ENCODE peak calls at places on chromosomes 6 and 20, in seven cellular contexts. J is HCT116, Z is heart right ventricle, U is lower lobe of right lung, L is kidney, F is AG04449, H is foreskin fibroblast. W is an unnamed sample.

GRCh38 chr20:37526839-37527637 is 638 bp downstream of the BLCAP start:
- DNase-seq in J (no peak), Z (peak), U (no peak), L (no peak), F (no peak), H (peak), W (no peak)

GRCh38 chr6:16903470-16903869 is 142.2 kb upstream of the ATXN1 start:
- DNase-seq in J (no peak), Z (no peak), U (no peak), L (no peak), F (no peak), H (peak), W (peak)

GRCh38 chr20:10636326-10636818 is 37.4 kb downstream of the JAG1 start:
- DNase-seq in J (no peak), Z (peak), U (no peak), L (peak), F (no peak), H (peak), W (peak)

GRCh38 chr6:16519265-16520242 is 241.7 kb downstream of the ATXN1 start:
- DNase-seq in J (no peak), Z (no peak), U (no peak), L (no peak), F (no peak), H (no peak), W (no peak)

GRCh38 chr20:46631212-46631869 is 19.9 kb downstream of the SLC13A3 start:
- DNase-seq in J (no peak), Z (no peak), U (peak), L (no peak), F (no peak), H (peak), W (no peak)

GRCh38 chr6:118869350-118869749 is 24.6 kb upstream of the ASF1A start:
- DNase-seq in J (no peak), Z (no peak), U (no peak), L (no peak), F (no peak), H (peak), W (no peak)

GRCh38 chr6:100062621-100063020 is 68.6 kb upstream of the MCHR2 start:
- DNase-seq in J (no peak), Z (no peak), U (no peak), L (no peak), F (no peak), H (no peak), W (no peak)

GRCh38 chr6:38391909-38392614 is 247.7 kb downstream of the BTBD9 start:
- DNase-seq in J (no peak), Z (no peak), U (no peak), L (no peak), F (no peak), H (peak), W (no peak)

GRCh38 chr6:167589615-167589940 is 237.1 kb upstream of the AFDN start:
- DNase-seq in J (no peak), Z (no peak), U (no peak), L (no peak), F (no peak), H (no peak), W (no peak)

GRCh38 chr6:77015350-77015749 is 447.9 kb downstream of the HTR1B start:
- DNase-seq in J (no peak), Z (no peak), U (no peak), L (no peak), F (peak), H (peak), W (no peak)

DNA sequence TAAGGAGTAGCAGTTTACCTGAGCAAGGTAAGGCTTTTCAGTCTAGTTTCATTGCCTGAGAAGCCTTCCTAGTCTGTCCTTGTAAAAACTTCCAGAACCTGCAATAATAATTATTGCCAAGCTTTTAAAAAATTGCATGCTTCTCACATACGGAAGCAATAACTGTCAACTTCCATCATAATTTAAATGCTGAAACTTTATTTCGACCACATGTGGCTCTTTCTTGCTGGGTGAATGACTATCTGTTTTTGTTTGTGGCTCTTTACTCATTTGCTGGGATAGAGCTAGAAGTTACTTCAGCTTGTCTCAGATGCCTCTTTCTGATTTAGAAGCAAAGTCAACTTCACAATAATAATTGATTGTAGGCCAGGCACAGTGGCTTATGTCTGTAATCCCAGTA is 95.9 kb upstream of the COL21A1 start:
- DNase-seq in J (no peak), Z (no peak), U (no peak), L (no peak), F (no peak), H (peak), W (no peak)
- H3K4me3 ChIP-seq in J (no peak), Z (no peak), U (no peak), L (no peak), F (no peak), H (no peak), W (no peak)

DNA sequence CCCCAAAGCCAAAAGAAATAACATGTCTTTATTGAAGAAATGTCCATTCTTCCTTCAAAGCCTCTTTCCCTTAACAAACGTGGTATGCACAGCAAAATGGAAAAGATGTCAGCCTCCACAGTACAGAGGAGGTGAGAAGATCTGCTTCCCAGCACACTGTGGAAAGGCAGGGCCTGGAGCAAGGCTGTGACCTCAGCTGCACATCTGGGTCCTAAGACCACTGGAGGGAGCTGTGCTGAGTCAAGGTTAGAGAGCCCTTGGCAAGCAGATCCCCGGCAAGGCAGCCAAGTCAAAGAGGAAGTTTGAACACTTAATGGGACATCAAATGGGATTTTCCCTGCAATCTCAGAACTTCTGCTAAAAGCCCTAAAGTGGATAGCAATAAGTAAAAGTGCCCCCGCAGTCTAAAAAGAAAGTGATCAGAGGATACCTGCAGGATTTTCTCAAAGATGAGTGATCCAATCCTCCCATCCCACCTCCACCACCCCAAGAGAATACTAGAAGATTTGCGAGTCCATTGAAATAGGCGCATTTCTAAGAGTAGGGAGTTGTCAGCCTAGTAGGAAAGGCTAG is 39.4 kb downstream of the UNC5CL start:
- DNase-seq in J (peak), Z (peak), U (peak), L (no peak), F (no peak), H (peak), W (no peak)
- H3K4me3 ChIP-seq in J (no peak), Z (no peak), U (no peak), L (no peak), F (no peak), H (no peak), W (no peak)

GRCh38 chr6:90294614-90294988 is 2.0 kb downstream of the BACH2 start:
- DNase-seq in J (no peak), Z (no peak), U (no peak), L (no peak), F (no peak), H (no peak), W (no peak)

GRCh38 chr6:90295854-90296345 is 743 bp downstream of the BACH2 start:
- DNase-seq in J (no peak), Z (peak), U (peak), L (peak), F (no peak), H (peak), W (peak)

GRCh38 chr6:90294989-90295853 is 1.4 kb downstream of the BACH2 start:
- DNase-seq in J (no peak), Z (peak), U (peak), L (peak), F (no peak), H (peak), W (peak)

GRCh38 chr6:90293319-90293937 is 3.2 kb downstream of the BACH2 start:
- DNase-seq in J (no peak), Z (no peak), U (no peak), L (no peak), F (no peak), H (peak), W (no peak)

DNA sequence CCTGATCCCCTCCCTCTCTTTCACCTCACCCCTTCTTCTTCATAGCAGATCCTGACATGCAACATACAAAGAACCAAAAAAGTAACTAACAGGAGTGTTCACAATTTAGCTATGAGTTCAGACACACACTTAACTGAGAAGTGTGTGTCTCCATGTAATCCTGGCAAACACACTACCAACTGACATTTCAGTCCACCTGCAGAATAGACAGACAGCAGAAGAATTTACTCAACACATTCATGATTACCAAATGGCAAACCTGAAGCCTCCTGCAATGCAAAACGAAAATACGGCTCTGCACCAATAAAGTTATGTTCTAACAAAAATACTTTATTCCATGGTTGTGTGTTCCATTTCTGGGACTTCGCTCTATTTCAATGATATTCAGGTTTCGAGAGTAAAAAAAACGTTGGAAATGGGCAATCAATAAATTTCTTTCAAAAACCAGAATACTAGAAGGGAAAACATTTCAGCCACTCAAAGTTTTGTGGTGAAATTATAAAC is 2.6 kb downstream of the BACH2 start:
- DNase-seq in J (no peak), Z (no peak), U (no peak), L (no peak), F (no peak), H (no peak), W (no peak)
- H3K4me3 ChIP-seq in J (no peak), Z (no peak), U (peak), L (no peak), F (no peak), H (no peak), W (no peak)

DNA sequence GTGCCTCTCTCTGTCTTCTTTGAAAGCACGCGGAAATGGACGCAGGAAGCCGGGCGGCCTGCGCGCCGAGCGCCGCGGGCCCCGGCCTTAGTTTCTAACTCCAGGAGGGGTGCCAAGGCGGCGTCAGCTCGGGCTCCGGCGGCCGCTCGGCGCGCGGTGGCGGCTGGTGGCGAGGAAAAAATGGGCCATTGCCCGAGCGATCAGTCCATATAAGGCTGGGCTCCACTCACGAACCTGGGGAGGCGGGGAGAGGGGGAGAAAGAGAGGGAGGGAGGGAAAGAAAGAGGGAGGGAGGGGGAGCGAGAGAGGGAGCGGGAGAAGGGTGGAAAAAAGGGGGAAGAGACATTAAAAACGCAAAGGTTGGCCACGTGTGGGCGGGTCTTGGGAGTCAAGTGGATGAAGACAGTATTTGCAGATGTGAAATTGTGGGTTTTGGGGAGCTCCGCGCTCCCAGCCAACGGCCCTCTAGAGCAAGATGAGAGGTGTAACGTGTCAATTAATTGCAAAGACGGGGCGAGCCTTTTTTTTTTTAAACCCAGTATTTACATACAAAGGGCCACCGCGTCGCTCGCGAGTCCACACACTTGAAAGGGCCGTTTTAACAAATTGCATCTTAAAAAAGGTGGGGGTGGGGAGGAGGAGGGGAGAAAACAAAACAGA is at the start of gene NKX2-2:
- DNase-seq in J (no peak), Z (no peak), U (no peak), L (no peak), F (no peak), H (no peak), W (peak)
- H3K4me3 ChIP-seq in J (no peak), Z (peak), U (peak), L (no peak), F (peak), H (no peak), W (peak)

DNA sequence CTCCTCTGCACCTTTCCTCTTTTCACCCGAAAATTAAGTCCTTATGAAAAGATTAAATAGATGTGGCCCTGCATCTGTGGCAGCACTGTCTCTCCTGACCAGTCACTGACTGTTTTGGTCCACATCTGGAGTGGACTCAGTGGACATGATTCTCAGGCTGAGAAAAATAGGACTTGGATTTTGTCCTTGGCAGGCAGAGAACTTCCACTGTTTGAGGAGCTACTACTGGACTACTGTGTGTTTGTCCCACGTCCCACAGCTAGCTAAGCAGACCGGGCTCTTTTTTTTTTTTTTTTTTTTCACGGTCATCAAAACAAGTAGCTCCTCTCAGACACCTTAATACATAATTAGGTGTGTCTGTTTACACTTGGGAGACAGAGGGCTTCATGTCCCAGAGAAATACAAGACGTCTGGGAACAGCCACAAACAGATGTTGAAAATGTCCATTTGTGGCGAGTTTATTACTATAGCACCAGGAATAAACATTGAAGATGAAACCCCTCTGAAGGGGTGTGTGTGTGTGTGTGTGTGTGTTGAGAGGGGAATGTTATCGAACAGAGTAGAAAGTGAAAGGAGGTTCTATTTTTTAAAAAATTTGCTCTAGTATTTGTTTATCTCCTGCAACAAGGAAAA is 155.0 kb upstream of the SUPT3H start:
- DNase-seq in J (no peak), Z (no peak), U (no peak), L (no peak), F (no peak), H (peak), W (no peak)
- H3K4me3 ChIP-seq in J (no peak), Z (peak), U (peak), L (no peak), F (peak), H (peak), W (peak)

GRCh38 chr20:50163570-50164317 is 10.2 kb upstream of the PEDS1 start:
- DNase-seq in J (no peak), Z (no peak), U (no peak), L (no peak), F (no peak), H (peak), W (peak)

GRCh38 chr20:50169329-50169823 is 15.9 kb upstream of the PEDS1 start:
- DNase-seq in J (no peak), Z (peak), U (peak), L (peak), F (no peak), H (peak), W (peak)

GRCh38 chr20:50170549-50171220 is 17.2 kb upstream of the PEDS1 start:
- DNase-seq in J (no peak), Z (no peak), U (no peak), L (no peak), F (no peak), H (no peak), W (no peak)

GRCh38 chr20:50165687-50166554 is 12.4 kb upstream of the PEDS1 start:
- DNase-seq in J (peak), Z (peak), U (peak), L (peak), F (peak), H (peak), W (peak)
- H3K4me3 ChIP-seq in J (peak), Z (peak), U (peak), L (peak), F (peak), H (peak), W (peak)

DNA sequence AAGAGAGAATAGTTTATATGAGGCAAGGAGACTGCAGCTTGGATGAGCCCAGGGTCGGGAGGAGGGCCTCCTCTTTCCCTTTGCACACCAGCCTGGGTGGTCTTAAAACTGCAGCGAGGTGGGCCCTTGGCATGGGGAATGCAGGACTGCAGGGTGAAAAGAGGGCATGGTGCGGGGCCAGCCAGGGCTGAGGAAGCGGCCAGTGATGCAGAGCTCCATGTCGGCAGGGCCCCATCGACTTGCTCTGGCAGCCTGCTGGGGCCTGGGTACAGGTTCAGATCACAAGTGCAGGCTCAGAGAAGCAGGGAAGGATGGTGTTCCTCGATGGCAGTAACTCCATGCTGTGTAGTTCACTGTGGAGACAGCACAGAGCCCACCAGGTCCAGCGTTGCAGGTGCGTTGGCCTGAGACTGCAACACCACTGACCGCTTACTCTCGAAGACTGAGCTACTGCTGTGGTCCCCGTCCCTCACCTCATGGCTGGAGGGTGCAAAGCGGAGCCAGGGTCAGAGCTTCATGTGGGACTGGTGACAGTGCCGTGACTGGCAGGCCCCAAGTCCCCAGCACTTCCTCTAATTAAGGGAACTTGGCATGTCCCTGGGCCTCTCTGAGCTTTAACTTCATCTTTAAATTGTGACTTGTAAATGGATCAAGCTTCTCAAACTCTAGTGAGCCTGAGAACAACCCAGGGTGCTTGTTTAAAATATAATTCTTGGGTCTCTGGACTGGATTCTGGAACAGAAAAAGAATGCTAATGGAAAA is 223.2 kb downstream of the SYNDIG1 start:
- DNase-seq in J (no peak), Z (peak), U (no peak), L (peak), F (no peak), H (no peak), W (no peak)
- H3K4me3 ChIP-seq in J (no peak), Z (no peak), U (no peak), L (no peak), F (no peak), H (no peak), W (no peak)

GRCh38 chr6:13926378-13926777 is 1.6 kb downstream of the RNF182 start:
- DNase-seq in J (no peak), Z (no peak), U (no peak), L (no peak), F (no peak), H (no peak), W (no peak)
- H3K4me3 ChIP-seq in J (no peak), Z (no peak), U (peak), L (no peak), F (no peak), H (no peak), W (no peak)

GRCh38 chr6:107569456-107569855 is 79.5 kb downstream of the SOBP start:
- DNase-seq in J (no peak), Z (no peak), U (no peak), L (no peak), F (no peak), H (no peak), W (no peak)

GRCh38 chr6:107567643-107568042 is 77.7 kb downstream of the SOBP start:
- DNase-seq in J (no peak), Z (no peak), U (no peak), L (no peak), F (no peak), H (no peak), W (no peak)

GRCh38 chr6:107574856-107575255 is 84.9 kb downstream of the SOBP start:
- DNase-seq in J (no peak), Z (no peak), U (no peak), L (no peak), F (no peak), H (no peak), W (no peak)

GRCh38 chr6:107572886-107573285 is 83.0 kb downstream of the SOBP start:
- DNase-seq in J (no peak), Z (no peak), U (no peak), L (no peak), F (no peak), H (no peak), W (no peak)

GRCh38 chr6:107571354-107571753 is 81.4 kb downstream of the SOBP start:
- DNase-seq in J (no peak), Z (no peak), U (no peak), L (no peak), F (no peak), H (no peak), W (no peak)
- H3K4me3 ChIP-seq in J (no peak), Z (no peak), U (no peak), L (no peak), F (no peak), H (no peak), W (no peak)

DNA sequence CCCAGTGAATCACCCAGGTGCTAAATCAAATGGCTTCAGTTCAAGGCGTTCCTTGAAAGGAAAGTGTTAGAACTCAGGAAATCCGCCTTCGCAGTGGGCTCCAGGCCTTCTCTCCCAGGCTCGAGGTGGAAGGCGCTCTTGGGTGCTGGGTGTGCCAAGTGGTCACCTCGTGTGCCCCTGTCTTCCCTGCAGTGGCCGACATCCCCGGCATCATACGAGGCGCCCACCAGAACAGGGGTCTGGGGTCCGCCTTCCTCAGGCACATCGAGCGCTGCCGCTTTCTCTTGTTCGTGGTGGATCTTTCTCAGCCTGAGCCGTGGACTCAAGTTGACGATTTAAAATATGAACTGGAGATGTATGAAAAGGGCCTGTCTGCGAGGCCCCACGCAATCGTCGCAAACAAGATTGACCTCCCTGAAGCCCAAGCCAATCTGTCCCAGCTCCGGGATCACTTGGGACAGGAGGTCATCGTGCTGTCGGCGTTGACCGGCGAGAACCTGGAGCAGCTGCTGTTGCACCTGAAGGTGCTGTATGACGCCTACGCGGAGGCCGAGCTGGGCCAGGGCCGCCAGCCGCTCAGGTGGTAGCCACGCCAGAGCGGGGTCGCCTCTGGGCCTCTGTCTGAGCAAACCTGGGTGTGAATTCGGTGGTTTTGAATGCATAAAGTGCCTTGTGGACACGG is 17.8 kb downstream of the MTG2 start:
- DNase-seq in J (no peak), Z (no peak), U (peak), L (peak), F (no peak), H (no peak), W (no peak)
- H3K4me3 ChIP-seq in J (no peak), Z (no peak), U (no peak), L (no peak), F (no peak), H (no peak), W (no peak)

W was measured in SJSA1.